ENCODE peak calls at places on chromosomes 6 and 20, in six cellular contexts. One of them, this sample, is unnamed.

GRCh38 chr6:33697845-33698244 is 13.7 kb downstream of the UQCC2 start:
- DNase-seq in lower leg skin: no peak
- DNase-seq in stimulated activated CD4-positive, alpha-beta T cell treated with anti-CD3 and anti-CD28 coated beads, Interleukin-2, amount 100 ng/mL, for 48 hours: no peak
- DNase-seq in effector CD8-positive, alpha-beta T cell: no peak
- DNase-seq in occipital lobe: no peak
- DNase-seq in SK-N-MC: no peak
- DNase-seq in this sample: no peak

GRCh38 chr20:9978395-9979004 is 56.3 kb upstream of the ANKEF1 start:
- DNase-seq in lower leg skin: peak; percentile 66
- DNase-seq in stimulated activated CD4-positive, alpha-beta T cell treated with anti-CD3 and anti-CD28 coated beads, Interleukin-2, amount 100 ng/mL, for 48 hours: no peak
- DNase-seq in effector CD8-positive, alpha-beta T cell: no peak
- DNase-seq in occipital lobe: peak; percentile 47
- DNase-seq in SK-N-MC: peak; percentile 92
- DNase-seq in this sample: no peak

GRCh38 chr6:7604506-7604905 is 14.5 kb downstream of the SNRNP48 start:
- DNase-seq in lower leg skin: no peak
- DNase-seq in stimulated activated CD4-positive, alpha-beta T cell treated with anti-CD3 and anti-CD28 coated beads, Interleukin-2, amount 100 ng/mL, for 48 hours: no peak
- DNase-seq in effector CD8-positive, alpha-beta T cell: no peak
- DNase-seq in occipital lobe: no peak
- DNase-seq in SK-N-MC: no peak
- DNase-seq in this sample: no peak

GRCh38 chr6:155352812-155353211 is 38.5 kb upstream of the TFB1M start:
- DNase-seq in lower leg skin: no peak
- DNase-seq in stimulated activated CD4-positive, alpha-beta T cell treated with anti-CD3 and anti-CD28 coated beads, Interleukin-2, amount 100 ng/mL, for 48 hours: no peak
- DNase-seq in effector CD8-positive, alpha-beta T cell: no peak
- DNase-seq in occipital lobe: no peak
- DNase-seq in SK-N-MC: no peak
- DNase-seq in this sample: no peak

GRCh38 chr6:148272084-148272483 is 70.6 kb upstream of the SASH1 start:
- DNase-seq in lower leg skin: no peak
- DNase-seq in stimulated activated CD4-positive, alpha-beta T cell treated with anti-CD3 and anti-CD28 coated beads, Interleukin-2, amount 100 ng/mL, for 48 hours: no peak
- DNase-seq in effector CD8-positive, alpha-beta T cell: no peak
- DNase-seq in occipital lobe: no peak
- DNase-seq in SK-N-MC: peak; percentile 40
- DNase-seq in this sample: no peak

GRCh38 chr6:19731286-19731685 is 105.9 kb upstream of the ID4 start:
- DNase-seq in lower leg skin: no peak
- DNase-seq in stimulated activated CD4-positive, alpha-beta T cell treated with anti-CD3 and anti-CD28 coated beads, Interleukin-2, amount 100 ng/mL, for 48 hours: no peak
- DNase-seq in effector CD8-positive, alpha-beta T cell: no peak
- DNase-seq in occipital lobe: no peak
- DNase-seq in SK-N-MC: no peak
- DNase-seq in this sample: no peak

GRCh38 chr6:112086744-112087135 is 542 bp downstream of the TUBE1 start:
- DNase-seq in lower leg skin: no peak
- DNase-seq in stimulated activated CD4-positive, alpha-beta T cell treated with anti-CD3 and anti-CD28 coated beads, Interleukin-2, amount 100 ng/mL, for 48 hours: no peak
- DNase-seq in effector CD8-positive, alpha-beta T cell: no peak
- DNase-seq in occipital lobe: no peak
- DNase-seq in SK-N-MC: no peak
- DNase-seq in this sample: no peak

GRCh38 chr6:167933290-167933689 is 64.2 kb upstream of the KIF25 start:
- DNase-seq in lower leg skin: no peak
- DNase-seq in stimulated activated CD4-positive, alpha-beta T cell treated with anti-CD3 and anti-CD28 coated beads, Interleukin-2, amount 100 ng/mL, for 48 hours: no peak
- DNase-seq in effector CD8-positive, alpha-beta T cell: no peak
- DNase-seq in occipital lobe: no peak
- DNase-seq in SK-N-MC: no peak
- DNase-seq in this sample: no peak

GRCh38 chr6:156618600-156619205 is 158.5 kb upstream of the ARID1B start:
- DNase-seq in lower leg skin: no peak
- DNase-seq in stimulated activated CD4-positive, alpha-beta T cell treated with anti-CD3 and anti-CD28 coated beads, Interleukin-2, amount 100 ng/mL, for 48 hours: no peak
- DNase-seq in effector CD8-positive, alpha-beta T cell: no peak
- DNase-seq in occipital lobe: no peak
- DNase-seq in SK-N-MC: no peak
- DNase-seq in this sample: no peak

This sample was measured in nucleus accumbens.